ENCODE peak calls at places on chromosomes 4 and X, in four cellular contexts. One of them, this sample, is unnamed.

GRCh38 chr4:108560624-108561023 is 59.8 kb upstream of the RPL34 start:
- DNase-seq in kidney epithelial cell: no peak
- DNase-seq in osteoblast: no peak
- DNase-seq in AG04449: no peak
- DNase-seq in this sample: no peak

GRCh38 chrX:103637604-103638338 is 9.0 kb downstream of the TCEAL1 start:
- DNase-seq in kidney epithelial cell: no peak
- DNase-seq in osteoblast: no peak
- DNase-seq in AG04449: no peak
- DNase-seq in this sample: no peak

GRCh38 chrX:47484885-47485284 is 1.9 kb upstream of the ZNF41 start:
- DNase-seq in kidney epithelial cell: no peak
- DNase-seq in osteoblast: no peak
- DNase-seq in AG04449: no peak
- DNase-seq in this sample: no peak

GRCh38 chrX:4484266-4484665 is 770.8 kb upstream of the PRKX start:
- DNase-seq in kidney epithelial cell: no peak
- DNase-seq in osteoblast: no peak
- DNase-seq in AG04449: no peak
- DNase-seq in this sample: no peak

GRCh38 chr4:174538123-174538875 is 16.0 kb upstream of the HPGD start:
- DNase-seq in kidney epithelial cell: no peak
- DNase-seq in osteoblast: no peak
- DNase-seq in AG04449: no peak
- DNase-seq in this sample: no peak

GRCh38 chr4:2714071-2714770 is 41.9 kb downstream of the TNIP2 start:
- DNase-seq in kidney epithelial cell: no peak
- DNase-seq in osteoblast: peak; percentile 38
- DNase-seq in AG04449: no peak
- DNase-seq in this sample: no peak

GRCh38 chrX:137432609-137433008 is 133.3 kb upstream of the ZIC3 start:
- DNase-seq in kidney epithelial cell: no peak
- DNase-seq in osteoblast: peak; percentile 42
- DNase-seq in AG04449: no peak
- DNase-seq in this sample: no peak

GRCh38 chr4:76744253-76744921 is 153.6 kb downstream of the SOWAHB start:
- DNase-seq in kidney epithelial cell: no peak
- DNase-seq in osteoblast: peak; percentile 87
- DNase-seq in AG04449: no peak
- DNase-seq in this sample: no peak

GRCh38 chr4:8269535-8270417 is at the start of gene HTRA3:
- DNase-seq in kidney epithelial cell: no peak
- DNase-seq in osteoblast: peak; percentile 93
- DNase-seq in AG04449: no peak
- DNase-seq in this sample: peak; percentile 7

GRCh38 chr4:126976850-126977249 is 655.9 kb upstream of the INTU start:
- DNase-seq in kidney epithelial cell: no peak
- DNase-seq in osteoblast: no peak
- DNase-seq in AG04449: no peak
- DNase-seq in this sample: no peak

GRCh38 chr4:109574443-109574850 is 14.4 kb downstream of the MCUB start:
- DNase-seq in kidney epithelial cell: no peak
- DNase-seq in osteoblast: no peak
- DNase-seq in AG04449: no peak
- DNase-seq in this sample: no peak

GRCh38 chr4:152843476-152844107 is 63.8 kb downstream of the ARFIP1 start:
- DNase-seq in kidney epithelial cell: no peak
- DNase-seq in osteoblast: no peak
- DNase-seq in AG04449: no peak
- DNase-seq in this sample: no peak

GRCh38 chrX:68175569-68175968 is 257.7 kb downstream of the OPHN1 start:
- DNase-seq in kidney epithelial cell: no peak
- DNase-seq in osteoblast: peak; percentile 30
- DNase-seq in AG04449: no peak
- DNase-seq in this sample: no peak

GRCh38 chrX:148893395-148893794 is 393.0 kb downstream of the AFF2 start:
- DNase-seq in kidney epithelial cell: no peak
- DNase-seq in osteoblast: no peak
- DNase-seq in AG04449: no peak
- DNase-seq in this sample: no peak

GRCh38 chrX:125202486-125203378 is 116.9 kb upstream of the TEX13C start:
- DNase-seq in kidney epithelial cell: no peak
- DNase-seq in osteoblast: no peak
- DNase-seq in AG04449: no peak
- DNase-seq in this sample: no peak

GRCh38 chrX:18351774-18352173 is 2.7 kb downstream of the SCML2 start:
- DNase-seq in kidney epithelial cell: no peak
- DNase-seq in osteoblast: no peak
- DNase-seq in AG04449: no peak
- DNase-seq in this sample: no peak

GRCh38 chr4:41749650-41750049 is 1.1 kb upstream of the PHOX2B start:
- DNase-seq in kidney epithelial cell: no peak
- DNase-seq in osteoblast: no peak
- DNase-seq in AG04449: no peak
- DNase-seq in this sample: no peak
- H3K4me3 ChIP-seq in kidney epithelial cell: no peak overlapping the region
- H3K4me3 ChIP-seq in osteoblast: no peak overlapping the region
- H3K4me3 ChIP-seq in AG04449: no peak overlapping the region
- H3K4me3 ChIP-seq in this sample: no peak overlapping the region

GRCh38 chr4:143397335-143397734 is 60.7 kb downstream of the GAB1 start:
- DNase-seq in kidney epithelial cell: no peak
- DNase-seq in osteoblast: peak; percentile 43
- DNase-seq in AG04449: peak; percentile 33
- DNase-seq in this sample: no peak

GRCh38 chr4:143393195-143393594 is 56.5 kb downstream of the GAB1 start:
- DNase-seq in kidney epithelial cell: no peak
- DNase-seq in osteoblast: no peak
- DNase-seq in AG04449: no peak
- DNase-seq in this sample: no peak

GRCh38 chr4:143397887-143398286 is 61.2 kb downstream of the GAB1 start:
- DNase-seq in kidney epithelial cell: no peak
- DNase-seq in osteoblast: peak; percentile 36
- DNase-seq in AG04449: no peak
- DNase-seq in this sample: no peak

GRCh38 chr4:143396695-143397094 is 60.0 kb downstream of the GAB1 start:
- DNase-seq in kidney epithelial cell: no peak
- DNase-seq in osteoblast: no peak
- DNase-seq in AG04449: no peak
- DNase-seq in this sample: no peak

GRCh38 chr4:143395054-143395453 is 58.4 kb downstream of the GAB1 start:
- DNase-seq in kidney epithelial cell: no peak
- DNase-seq in osteoblast: no peak
- DNase-seq in AG04449: no peak
- DNase-seq in this sample: no peak
- H3K4me3 ChIP-seq in kidney epithelial cell: no peak overlapping the region
- H3K4me3 ChIP-seq in osteoblast: no peak overlapping the region
- H3K4me3 ChIP-seq in AG04449: no peak overlapping the region
- H3K4me3 ChIP-seq in this sample: no peak overlapping the region

GRCh38 chr4:9782136-9782436 is 652 bp downstream of the DRD5 start:
- DNase-seq in kidney epithelial cell: no peak
- DNase-seq in osteoblast: no peak
- DNase-seq in AG04449: no peak
- DNase-seq in this sample: no peak

GRCh38 chr4:9785926-9786325 is 4.5 kb downstream of the DRD5 start:
- DNase-seq in kidney epithelial cell: no peak
- DNase-seq in osteoblast: no peak
- DNase-seq in AG04449: no peak
- DNase-seq in this sample: no peak

GRCh38 chr4:9781343-9782135 is at the start of gene DRD5:
- DNase-seq in kidney epithelial cell: no peak
- DNase-seq in osteoblast: no peak
- DNase-seq in AG04449: no peak
- DNase-seq in this sample: no peak
- H3K4me3 ChIP-seq in kidney epithelial cell: no peak within 1 kb of the TSS
- H3K4me3 ChIP-seq in osteoblast: no peak within 1 kb of the TSS
- H3K4me3 ChIP-seq in AG04449: no peak within 1 kb of the TSS
- H3K4me3 ChIP-seq in this sample: no peak within 1 kb of the TSS

GRCh38 chrX:7116081-7116480 is 31.4 kb upstream of the STS start:
- DNase-seq in kidney epithelial cell: no peak
- DNase-seq in osteoblast: no peak
- DNase-seq in AG04449: no peak
- DNase-seq in this sample: no peak

GRCh38 chrX:7117587-7117986 is 29.9 kb upstream of the STS start:
- DNase-seq in kidney epithelial cell: no peak
- DNase-seq in osteoblast: no peak
- DNase-seq in AG04449: no peak
- DNase-seq in this sample: no peak

GRCh38 chrX:7115557-7115956 is 32.0 kb upstream of the STS start:
- DNase-seq in kidney epithelial cell: no peak
- DNase-seq in osteoblast: no peak
- DNase-seq in AG04449: no peak
- DNase-seq in this sample: no peak

GRCh38 chrX:7120578-7121219 is 26.8 kb upstream of the STS start:
- DNase-seq in kidney epithelial cell: no peak
- DNase-seq in osteoblast: peak; percentile 65
- DNase-seq in AG04449: no peak
- DNase-seq in this sample: no peak

DNA sequence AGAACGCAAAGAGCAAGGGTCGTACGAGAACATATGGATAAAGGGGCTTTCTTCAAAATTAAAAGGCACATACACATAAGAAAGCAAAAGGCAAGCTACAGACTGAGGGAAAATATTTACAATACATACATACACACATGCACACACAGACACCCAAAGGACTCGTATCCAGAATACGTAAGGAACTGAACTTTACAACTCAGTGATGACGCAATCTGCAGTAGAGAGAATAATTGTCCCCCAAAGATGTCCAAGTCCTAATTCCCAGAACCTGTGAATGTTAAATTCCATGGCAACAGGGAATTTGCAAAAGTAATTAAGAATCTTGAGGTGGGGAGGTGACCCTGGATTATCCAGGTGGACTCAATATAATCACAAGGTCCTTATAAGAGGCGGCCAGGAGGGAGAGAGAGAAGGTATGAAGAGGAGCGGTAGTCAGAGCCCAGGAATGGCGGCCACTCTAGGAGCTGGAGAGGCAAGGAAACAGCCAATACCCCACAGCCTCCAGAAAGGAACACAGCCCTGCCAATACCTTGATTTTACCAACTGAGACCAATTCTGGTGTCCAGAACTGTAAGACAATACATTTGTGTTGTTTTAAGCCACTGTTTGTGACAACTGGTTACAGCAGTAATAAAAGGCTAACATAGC is 27.5 kb upstream of the STS start:
- DNase-seq in kidney epithelial cell: no peak
- DNase-seq in osteoblast: no peak
- DNase-seq in AG04449: no peak
- DNase-seq in this sample: no peak
- H3K4me3 ChIP-seq in kidney epithelial cell: no peak overlapping the region
- H3K4me3 ChIP-seq in osteoblast: no peak overlapping the region
- H3K4me3 ChIP-seq in AG04449: no peak overlapping the region
- H3K4me3 ChIP-seq in this sample: no peak overlapping the region

GRCh38 chrX:132191938-132192337 is 27.3 kb downstream of the RAP2C start:
- DNase-seq in kidney epithelial cell: no peak
- DNase-seq in osteoblast: no peak
- DNase-seq in AG04449: no peak
- DNase-seq in this sample: no peak

GRCh38 chrX:132199941-132200340 is 19.3 kb downstream of the RAP2C start:
- DNase-seq in kidney epithelial cell: no peak
- DNase-seq in osteoblast: peak; percentile 62
- DNase-seq in AG04449: no peak
- DNase-seq in this sample: no peak

GRCh38 chrX:132193872-132194574 is 25.2 kb downstream of the RAP2C start:
- DNase-seq in kidney epithelial cell: no peak
- DNase-seq in osteoblast: no peak
- DNase-seq in AG04449: no peak
- DNase-seq in this sample: no peak
- H3K4me3 ChIP-seq in kidney epithelial cell: no peak overlapping the region
- H3K4me3 ChIP-seq in osteoblast: no peak overlapping the region
- H3K4me3 ChIP-seq in AG04449: no peak overlapping the region
- H3K4me3 ChIP-seq in this sample: no peak overlapping the region

DNA sequence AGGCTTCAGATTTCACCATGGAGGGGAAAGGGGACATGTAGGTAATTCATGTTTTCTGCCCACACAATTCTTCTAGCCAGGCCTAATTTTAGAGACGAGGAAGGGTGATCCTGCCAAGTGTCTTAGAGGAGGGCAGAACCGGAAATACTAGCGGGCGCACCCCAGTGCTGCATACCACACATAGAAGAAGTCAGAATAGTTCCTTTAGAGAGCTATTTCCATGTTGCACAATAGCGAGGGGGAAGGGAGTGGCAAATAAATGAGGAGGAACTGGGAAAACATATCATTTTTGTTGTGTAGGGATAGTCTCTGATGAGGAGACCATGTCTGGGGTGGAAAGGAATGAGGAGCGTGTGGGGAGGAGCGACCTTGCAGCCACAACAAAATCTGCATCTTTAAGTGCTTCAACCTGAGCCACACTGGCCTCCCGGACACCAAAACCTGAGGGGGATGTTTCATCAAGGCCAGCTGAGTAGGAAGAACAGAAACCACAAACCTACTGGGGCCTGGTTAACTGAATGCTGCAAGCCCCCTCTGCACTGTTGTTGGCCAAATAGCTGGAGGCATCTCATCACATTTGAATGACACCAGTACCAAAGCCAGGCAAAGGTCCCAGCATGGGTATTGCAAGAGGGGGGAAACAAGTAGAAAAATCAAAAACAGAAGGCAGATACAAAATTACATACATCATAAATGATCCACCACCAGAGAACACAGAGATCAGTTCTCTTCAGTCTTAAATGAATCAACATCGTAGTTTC is 26.7 kb upstream of the C1QTNF7 start:
- DNase-seq in kidney epithelial cell: no peak
- DNase-seq in osteoblast: peak; percentile 83
- DNase-seq in AG04449: peak; percentile 86
- DNase-seq in this sample: peak; percentile 32
- H3K4me3 ChIP-seq in kidney epithelial cell: no peak overlapping the region
- H3K4me3 ChIP-seq in osteoblast: peak overlapping the region; percentile 31
- H3K4me3 ChIP-seq in AG04449: no peak overlapping the region
- H3K4me3 ChIP-seq in this sample: no peak overlapping the region

GRCh38 chr4:55172694-55173287 is 47.4 kb upstream of the KDR start:
- DNase-seq in kidney epithelial cell: no peak
- DNase-seq in osteoblast: no peak
- DNase-seq in AG04449: no peak
- DNase-seq in this sample: no peak

GRCh38 chr4:55170462-55170861 is 45.1 kb upstream of the KDR start:
- DNase-seq in kidney epithelial cell: no peak
- DNase-seq in osteoblast: no peak
- DNase-seq in AG04449: no peak
- DNase-seq in this sample: no peak

GRCh38 chr4:55173580-55173979 is 48.2 kb upstream of the KDR start:
- DNase-seq in kidney epithelial cell: no peak
- DNase-seq in osteoblast: no peak
- DNase-seq in AG04449: no peak
- DNase-seq in this sample: no peak

DNA sequence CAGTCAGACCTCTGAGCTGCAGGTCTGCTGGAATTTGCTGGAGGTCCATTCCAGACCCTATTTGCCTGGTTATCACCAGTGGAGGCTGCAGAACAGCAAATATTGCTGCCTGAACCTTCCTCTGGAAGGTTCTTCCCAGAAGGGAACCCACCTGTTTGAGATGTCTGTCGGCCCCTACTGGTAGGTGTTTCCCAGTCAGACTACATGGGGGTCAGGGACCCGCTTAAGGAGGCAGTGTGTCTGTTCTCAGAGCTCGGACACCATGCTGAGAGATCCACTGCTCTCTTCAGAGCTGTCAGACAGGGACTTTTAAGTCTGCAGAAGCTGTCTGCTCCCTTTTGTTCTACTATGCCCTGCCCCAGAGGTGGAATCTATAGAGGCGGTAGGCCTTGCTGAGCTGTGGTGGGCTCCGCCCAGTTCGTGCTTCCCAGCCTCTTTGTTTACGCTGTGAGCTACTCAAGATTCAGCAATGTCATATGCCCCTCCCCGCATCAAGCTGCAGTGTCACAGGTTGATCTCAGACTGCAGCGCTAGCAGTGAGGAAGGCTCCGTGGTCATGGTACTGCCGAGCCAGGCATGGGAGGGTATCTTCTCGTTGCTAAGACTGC is 44.1 kb upstream of the KDR start:
- DNase-seq in kidney epithelial cell: no peak
- DNase-seq in osteoblast: no peak
- DNase-seq in AG04449: no peak
- DNase-seq in this sample: no peak
- H3K4me3 ChIP-seq in kidney epithelial cell: no peak overlapping the region
- H3K4me3 ChIP-seq in osteoblast: no peak overlapping the region
- H3K4me3 ChIP-seq in AG04449: no peak overlapping the region
- H3K4me3 ChIP-seq in this sample: no peak overlapping the region

This sample was measured in AG04450.